ENCODE peak calls at places on chromosomes 2 and 18, in six cellular contexts. X is AG04450; P is mammary epithelial cell; L is body of pancreas; U is CD8-positive, alpha-beta T cell; F is testis. G is an unnamed sample.

GRCh38 chr2:54639609-54640008 is 83.9 kb upstream of the EML6 start:
- DNase-seq in X (no peak), P (peak), L (no peak), U (no peak), F (no peak), G (no peak)

GRCh38 chr2:135997380-135997779 is 12.0 kb upstream of the DARS1 start:
- DNase-seq in X (no peak), P (no peak), L (no peak), U (no peak), F (peak), G (no peak)

GRCh38 chr2:231946241-231946814 is 15.2 kb upstream of the DIS3L2 start:
- DNase-seq in X (no peak), P (no peak), L (no peak), U (no peak), F (no peak), G (no peak)

GRCh38 chr18:63676526-63676925 is 14.8 kb upstream of the SERPINB3 start:
- DNase-seq in X (no peak), P (peak), L (no peak), U (no peak), F (peak), G (no peak)

GRCh38 chr2:11515441-11516071 is 18.3 kb upstream of the GREB1 start:
- DNase-seq in X (no peak), P (no peak), L (no peak), U (no peak), F (no peak), G (no peak)

GRCh38 chr2:54038835-54039234 is 68.0 kb upstream of the PSME4 start:
- DNase-seq in X (no peak), P (peak), L (no peak), U (no peak), F (no peak), G (no peak)

GRCh38 chr18:25915907-25916306 is 174.5 kb downstream of the SS18 start:
- DNase-seq in X (no peak), P (no peak), L (no peak), U (no peak), F (no peak), G (no peak)

GRCh38 chr2:42777883-42778805 is 14.2 kb upstream of the OXER1 start:
- DNase-seq in X (no peak), P (no peak), L (no peak), U (no peak), F (no peak), G (no peak)

GRCh38 chr2:54500404-54501147 is 44.4 kb downstream of the SPTBN1 start:
- DNase-seq in X (no peak), P (no peak), L (no peak), U (no peak), F (no peak), G (no peak)

GRCh38 chr18:43830905-43831304 is 553.6 kb upstream of the SYT4 start:
- DNase-seq in X (no peak), P (no peak), L (no peak), U (no peak), F (no peak), G (no peak)

GRCh38 chr18:51097046-51097822 is 67.2 kb downstream of the SMAD4 start:
- DNase-seq in X (no peak), P (no peak), L (no peak), U (no peak), F (no peak), G (no peak)

GRCh38 chr2:210169871-210170441 is 1.3 kb downstream of the KANSL1L start:
- DNase-seq in X (no peak), P (peak), L (no peak), U (no peak), F (no peak), G (no peak)

GRCh38 chr2:60318544-60318943 is 234.9 kb downstream of the BCL11A start:
- DNase-seq in X (no peak), P (no peak), L (no peak), U (no peak), F (no peak), G (no peak)

GRCh38 chr2:102588213-102588939 is 31.0 kb upstream of the SLC9A2 start:
- DNase-seq in X (no peak), P (no peak), L (no peak), U (no peak), F (no peak), G (no peak)

GRCh38 chr18:1015777-1016176 is 111.1 kb downstream of the ADCYAP1 start:
- DNase-seq in X (no peak), P (no peak), L (no peak), U (no peak), F (no peak), G (no peak)

GRCh38 chr2:48601349-48601748 is 16.3 kb upstream of the GTF2A1L start:
- DNase-seq in X (no peak), P (peak), L (no peak), U (no peak), F (peak), G (no peak)

GRCh38 chr2:41966431-41966893 is 81.4 kb upstream of the PKDCC start:
- DNase-seq in X (peak), P (peak), L (peak), U (no peak), F (peak), G (no peak)

GRCh38 chr2:95121150-95121494 is 486 bp downstream of the MRPS5 start:
- DNase-seq in X (no peak), P (no peak), L (no peak), U (no peak), F (no peak), G (no peak)

GRCh38 chr18:11307716-11308115 is 158.3 kb upstream of the PIEZO2 start:
- DNase-seq in X (no peak), P (no peak), L (no peak), U (no peak), F (no peak), G (no peak)

GRCh38 chr18:28109781-28110460 is 67.0 kb downstream of the CDH2 start:
- DNase-seq in X (no peak), P (no peak), L (no peak), U (no peak), F (no peak), G (no peak)
- H3K27ac ChIP-seq in X (no peak), P (no peak), L (no peak), U (no peak), F (no peak), G (no peak)

GRCh38 chr18:62281684-62282083 is 43.4 kb upstream of the TNFRSF11A start:
- DNase-seq in X (peak), P (peak), L (no peak), U (no peak), F (no peak), G (no peak)
- TF ChIP-seq CTCF in X (no peak), P (no peak), L (no peak), U (no peak), F (no peak), G (no peak)

DNA sequence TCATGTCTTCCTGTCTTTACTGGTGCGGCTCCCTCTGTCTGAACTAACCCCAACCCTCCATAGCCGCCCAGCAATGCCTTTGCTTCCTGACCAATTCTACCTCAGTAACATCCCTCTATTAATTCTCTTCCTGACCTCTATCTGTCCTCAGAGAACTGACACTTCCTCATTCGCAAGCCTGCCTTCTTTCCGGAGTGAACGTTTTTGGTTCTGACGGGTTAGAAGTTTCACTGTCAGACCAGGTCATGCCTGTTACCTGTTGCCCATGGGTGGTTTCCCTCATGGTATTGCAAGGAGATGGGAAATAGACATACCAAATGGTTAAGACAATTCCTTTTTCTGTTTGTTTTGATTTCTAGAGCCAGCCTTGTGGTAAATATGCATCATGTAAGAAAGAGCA is 453.4 kb upstream of the SLC14A2 start:
- DNase-seq in X (no peak), P (no peak), L (no peak), U (no peak), F (no peak), G (no peak)
- H3K27ac ChIP-seq in X (no peak), P (no peak), L (no peak), U (no peak), F (no peak), G (no peak)

DNA sequence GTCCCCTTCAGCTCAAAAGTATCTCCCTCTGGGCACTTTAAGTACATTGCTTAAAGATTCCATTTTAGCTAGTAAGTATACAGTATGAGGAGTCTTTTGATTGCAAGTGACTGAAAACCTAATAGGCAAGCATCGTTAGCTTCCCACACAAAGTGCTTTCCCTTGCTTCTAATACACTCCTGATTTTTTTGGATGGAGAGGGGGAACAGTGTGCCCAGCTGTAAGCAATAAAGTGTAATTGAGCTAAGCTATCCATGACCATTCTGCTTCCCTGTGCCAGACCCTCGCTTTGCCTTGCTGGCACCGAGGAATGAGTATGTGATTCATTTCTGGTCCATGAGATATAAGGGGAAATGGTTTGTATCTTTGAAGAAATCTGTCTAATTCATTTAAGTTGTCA is 3.8 kb upstream of the ZNF24 start:
- DNase-seq in X (no peak), P (no peak), L (no peak), U (no peak), F (no peak), G (no peak)
- TF ChIP-seq CTCF in X (no peak), P (no peak), L (no peak), U (no peak), F (no peak), G (no peak)